ENCODE peak calls at places on chromosomes 2 and 18, in nine cellular contexts. One of them, this sample, is unnamed.

GRCh38 chr2:206701952-206702630 is 16.1 kb downstream of the DYTN start:
- DNase-seq in WTC11: no peak
- DNase-seq in neural progenitor cell: no peak
- DNase-seq in right atrium auricular region: no peak
- DNase-seq in tibial artery: no peak
- DNase-seq in MCF 10A: no peak
- DNase-seq in CD4-positive, alpha-beta T cell: no peak
- DNase-seq in stomach: no peak
- DNase-seq in PC-3: no peak
- DNase-seq in this sample: no peak

GRCh38 chr2:34656632-34657031 is 1057.5 kb upstream of the FAM98A start:
- DNase-seq in WTC11: no peak
- DNase-seq in neural progenitor cell: no peak
- DNase-seq in right atrium auricular region: no peak
- DNase-seq in tibial artery: no peak
- DNase-seq in MCF 10A: no peak
- DNase-seq in CD4-positive, alpha-beta T cell: no peak
- DNase-seq in stomach: no peak
- DNase-seq in PC-3: no peak
- DNase-seq in this sample: no peak

GRCh38 chr2:26722911-26723310 is 30.4 kb downstream of the KCNK3 start:
- DNase-seq in WTC11: no peak
- DNase-seq in neural progenitor cell: no peak
- DNase-seq in right atrium auricular region: no peak
- DNase-seq in tibial artery: no peak
- DNase-seq in MCF 10A: no peak
- DNase-seq in CD4-positive, alpha-beta T cell: no peak
- DNase-seq in stomach: no peak
- DNase-seq in PC-3: no peak
- DNase-seq in this sample: no peak

GRCh38 chr2:39243469-39244123 is at the start of gene CDKL4:
- DNase-seq in WTC11: peak; percentile 31
- DNase-seq in neural progenitor cell: no peak
- DNase-seq in right atrium auricular region: no peak
- DNase-seq in tibial artery: no peak
- DNase-seq in MCF 10A: no peak
- DNase-seq in CD4-positive, alpha-beta T cell: peak; percentile 38
- DNase-seq in stomach: no peak
- DNase-seq in PC-3: no peak
- DNase-seq in this sample: no peak

GRCh38 chr2:112941753-112942653 is 31.0 kb downstream of the IL37 start:
- DNase-seq in WTC11: peak; percentile 89
- DNase-seq in neural progenitor cell: peak; percentile 90
- DNase-seq in right atrium auricular region: no peak
- DNase-seq in tibial artery: no peak
- DNase-seq in MCF 10A: peak; percentile 89
- DNase-seq in CD4-positive, alpha-beta T cell: peak; percentile 42
- DNase-seq in stomach: peak; percentile 81
- DNase-seq in PC-3: peak; percentile 87
- DNase-seq in this sample: peak; percentile 77

GRCh38 chr18:25283769-25284168 is 68.2 kb downstream of the ZNF521 start:
- DNase-seq in WTC11: no peak
- DNase-seq in neural progenitor cell: no peak
- DNase-seq in right atrium auricular region: no peak
- DNase-seq in tibial artery: no peak
- DNase-seq in MCF 10A: no peak
- DNase-seq in CD4-positive, alpha-beta T cell: no peak
- DNase-seq in stomach: no peak
- DNase-seq in PC-3: no peak
- DNase-seq in this sample: no peak

GRCh38 chr2:195257979-195258378 is 399.0 kb upstream of the SLC39A10 start:
- DNase-seq in WTC11: no peak
- DNase-seq in neural progenitor cell: no peak
- DNase-seq in right atrium auricular region: no peak
- DNase-seq in tibial artery: no peak
- DNase-seq in MCF 10A: no peak
- DNase-seq in CD4-positive, alpha-beta T cell: no peak
- DNase-seq in stomach: no peak
- DNase-seq in PC-3: no peak
- DNase-seq in this sample: no peak

GRCh38 chr2:173150963-173151362 is 75.3 kb downstream of the MAP3K20 start:
- DNase-seq in WTC11: no peak
- DNase-seq in neural progenitor cell: no peak
- DNase-seq in right atrium auricular region: no peak
- DNase-seq in tibial artery: no peak
- DNase-seq in MCF 10A: no peak
- DNase-seq in CD4-positive, alpha-beta T cell: no peak
- DNase-seq in stomach: no peak
- DNase-seq in PC-3: no peak
- DNase-seq in this sample: no peak

GRCh38 chr2:96408631-96409542 is 73.3 kb downstream of the NCAPH start:
- DNase-seq in WTC11: no peak
- DNase-seq in neural progenitor cell: peak; percentile 51
- DNase-seq in right atrium auricular region: peak; percentile 79
- DNase-seq in tibial artery: no peak
- DNase-seq in MCF 10A: no peak
- DNase-seq in CD4-positive, alpha-beta T cell: no peak
- DNase-seq in stomach: peak; percentile 68
- DNase-seq in PC-3: peak; percentile 53
- DNase-seq in this sample: no peak

GRCh38 chr18:59484796-59485328 is 125.8 kb upstream of the LMAN1 start:
- DNase-seq in WTC11: no peak
- DNase-seq in neural progenitor cell: no peak
- DNase-seq in right atrium auricular region: no peak
- DNase-seq in tibial artery: no peak
- DNase-seq in MCF 10A: peak; percentile 85
- DNase-seq in CD4-positive, alpha-beta T cell: no peak
- DNase-seq in stomach: no peak
- DNase-seq in PC-3: peak; percentile 14
- DNase-seq in this sample: no peak

GRCh38 chr2:96156011-96156820 is 11.0 kb upstream of the DUSP2 start:
- DNase-seq in WTC11: no peak
- DNase-seq in neural progenitor cell: no peak
- DNase-seq in right atrium auricular region: no peak
- DNase-seq in tibial artery: no peak
- DNase-seq in MCF 10A: no peak
- DNase-seq in CD4-positive, alpha-beta T cell: no peak
- DNase-seq in stomach: no peak
- DNase-seq in PC-3: no peak
- DNase-seq in this sample: no peak

GRCh38 chr2:241389697-241390096 is 33.6 kb downstream of the FARP2 start:
- DNase-seq in WTC11: no peak
- DNase-seq in neural progenitor cell: no peak
- DNase-seq in right atrium auricular region: no peak
- DNase-seq in tibial artery: no peak
- DNase-seq in MCF 10A: no peak
- DNase-seq in CD4-positive, alpha-beta T cell: no peak
- DNase-seq in stomach: no peak
- DNase-seq in PC-3: no peak
- DNase-seq in this sample: no peak

GRCh38 chr2:181471783-181472182 is 14.6 kb downstream of the ITGA4 start:
- DNase-seq in WTC11: no peak
- DNase-seq in neural progenitor cell: no peak
- DNase-seq in right atrium auricular region: no peak
- DNase-seq in tibial artery: no peak
- DNase-seq in MCF 10A: no peak
- DNase-seq in CD4-positive, alpha-beta T cell: no peak
- DNase-seq in stomach: no peak
- DNase-seq in PC-3: peak; percentile 11
- DNase-seq in this sample: no peak

GRCh38 chr2:199111461-199111860 is 346.3 kb downstream of the SATB2 start:
- DNase-seq in WTC11: no peak
- DNase-seq in neural progenitor cell: no peak
- DNase-seq in right atrium auricular region: no peak
- DNase-seq in tibial artery: no peak
- DNase-seq in MCF 10A: no peak
- DNase-seq in CD4-positive, alpha-beta T cell: no peak
- DNase-seq in stomach: no peak
- DNase-seq in PC-3: no peak
- DNase-seq in this sample: no peak

GRCh38 chr18:35153609-35154273 is 87.1 kb upstream of the ZNF397 start:
- DNase-seq in WTC11: no peak
- DNase-seq in neural progenitor cell: no peak
- DNase-seq in right atrium auricular region: no peak
- DNase-seq in tibial artery: no peak
- DNase-seq in MCF 10A: no peak
- DNase-seq in CD4-positive, alpha-beta T cell: no peak
- DNase-seq in stomach: no peak
- DNase-seq in PC-3: no peak
- DNase-seq in this sample: no peak

DNA sequence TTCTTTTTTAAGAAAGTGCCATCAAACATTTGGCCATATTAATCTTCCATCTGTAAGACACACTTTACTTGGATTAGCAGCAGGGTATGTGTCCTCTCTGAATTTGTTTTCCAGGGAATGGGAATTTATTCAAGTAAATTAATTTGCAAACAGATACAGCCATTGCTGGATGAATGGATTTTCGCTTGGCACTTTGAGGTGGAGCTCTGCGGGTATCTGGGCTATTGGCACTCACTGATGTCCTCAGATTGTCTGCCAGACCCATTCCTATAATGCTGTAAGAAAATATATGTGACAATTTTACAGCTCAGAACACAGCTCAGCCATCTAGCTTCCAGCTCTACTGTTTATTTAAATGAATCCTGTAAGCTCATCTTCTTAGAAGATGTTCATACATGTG is 201.2 kb upstream of the CDH20 start:
- DNase-seq in WTC11: no peak
- DNase-seq in neural progenitor cell: no peak
- DNase-seq in right atrium auricular region: no peak
- DNase-seq in tibial artery: no peak
- DNase-seq in MCF 10A: no peak
- DNase-seq in CD4-positive, alpha-beta T cell: no peak
- DNase-seq in stomach: no peak
- DNase-seq in PC-3: no peak
- DNase-seq in this sample: no peak
- TF ChIP-seq CTCF in WTC11: no peak
- TF ChIP-seq CTCF in neural progenitor cell: no peak
- TF ChIP-seq CTCF in right atrium auricular region: no peak
- TF ChIP-seq CTCF in tibial artery: no peak
- TF ChIP-seq CTCF in MCF 10A: no peak
- TF ChIP-seq CTCF in CD4-positive, alpha-beta T cell: no peak
- TF ChIP-seq CTCF in stomach: no peak
- TF ChIP-seq CTCF in PC-3: no peak
- TF ChIP-seq CTCF in this sample: no peak

GRCh38 chr2:71933467-71934319 is 214.0 kb downstream of the CYP26B1 start:
- DNase-seq in WTC11: no peak
- DNase-seq in neural progenitor cell: no peak
- DNase-seq in right atrium auricular region: peak; percentile 67
- DNase-seq in tibial artery: peak; percentile 64
- DNase-seq in MCF 10A: peak; percentile 86
- DNase-seq in CD4-positive, alpha-beta T cell: no peak
- DNase-seq in stomach: no peak
- DNase-seq in PC-3: peak; percentile 39
- DNase-seq in this sample: peak; percentile 33
- TF ChIP-seq CTCF in WTC11: no peak
- TF ChIP-seq CTCF in neural progenitor cell: peak; percentile 14
- TF ChIP-seq CTCF in right atrium auricular region: no peak
- TF ChIP-seq CTCF in tibial artery: no peak
- TF ChIP-seq CTCF in MCF 10A: no peak
- TF ChIP-seq CTCF in CD4-positive, alpha-beta T cell: no peak
- TF ChIP-seq CTCF in stomach: no peak
- TF ChIP-seq CTCF in PC-3: peak; percentile 51
- TF ChIP-seq CTCF in this sample: peak; percentile 37

DNA sequence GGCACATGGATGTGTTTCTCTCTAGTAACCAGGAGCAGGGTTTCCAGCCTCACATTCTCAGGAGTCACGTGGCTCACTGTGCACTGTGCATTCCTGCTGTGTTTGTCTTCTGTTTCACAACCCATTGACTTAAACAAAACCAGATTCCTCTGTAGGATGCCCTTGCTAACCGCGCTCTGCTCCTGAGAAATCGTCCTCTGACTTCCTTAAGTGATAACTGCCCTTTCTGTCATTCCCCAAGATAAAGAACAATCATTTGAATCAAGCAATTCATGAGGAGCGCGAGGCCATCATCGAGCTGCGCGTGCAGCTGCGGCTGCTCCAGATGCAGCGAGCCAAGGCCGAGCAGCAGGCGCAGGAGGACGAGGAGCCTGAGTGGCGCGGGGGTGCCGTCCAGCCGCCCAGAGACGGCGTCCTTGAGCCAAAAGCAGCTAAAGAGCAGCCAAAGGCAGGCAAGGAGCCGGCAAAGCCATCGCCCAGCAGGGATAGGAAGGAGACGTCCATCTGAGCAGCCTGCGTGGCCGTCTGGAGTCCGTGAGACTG is 60.2 kb downstream of the RALBP1 start:
- DNase-seq in WTC11: no peak
- DNase-seq in neural progenitor cell: peak; percentile 7
- DNase-seq in right atrium auricular region: no peak
- DNase-seq in tibial artery: peak; percentile 84
- DNase-seq in MCF 10A: peak; percentile 43
- DNase-seq in CD4-positive, alpha-beta T cell: no peak
- DNase-seq in stomach: no peak
- DNase-seq in PC-3: peak; percentile 24
- DNase-seq in this sample: peak; percentile 50
- TF ChIP-seq CTCF in WTC11: no peak
- TF ChIP-seq CTCF in neural progenitor cell: no peak
- TF ChIP-seq CTCF in right atrium auricular region: no peak
- TF ChIP-seq CTCF in tibial artery: no peak
- TF ChIP-seq CTCF in MCF 10A: no peak
- TF ChIP-seq CTCF in CD4-positive, alpha-beta T cell: no peak
- TF ChIP-seq CTCF in stomach: no peak
- TF ChIP-seq CTCF in PC-3: no peak
- TF ChIP-seq CTCF in this sample: no peak

DNA sequence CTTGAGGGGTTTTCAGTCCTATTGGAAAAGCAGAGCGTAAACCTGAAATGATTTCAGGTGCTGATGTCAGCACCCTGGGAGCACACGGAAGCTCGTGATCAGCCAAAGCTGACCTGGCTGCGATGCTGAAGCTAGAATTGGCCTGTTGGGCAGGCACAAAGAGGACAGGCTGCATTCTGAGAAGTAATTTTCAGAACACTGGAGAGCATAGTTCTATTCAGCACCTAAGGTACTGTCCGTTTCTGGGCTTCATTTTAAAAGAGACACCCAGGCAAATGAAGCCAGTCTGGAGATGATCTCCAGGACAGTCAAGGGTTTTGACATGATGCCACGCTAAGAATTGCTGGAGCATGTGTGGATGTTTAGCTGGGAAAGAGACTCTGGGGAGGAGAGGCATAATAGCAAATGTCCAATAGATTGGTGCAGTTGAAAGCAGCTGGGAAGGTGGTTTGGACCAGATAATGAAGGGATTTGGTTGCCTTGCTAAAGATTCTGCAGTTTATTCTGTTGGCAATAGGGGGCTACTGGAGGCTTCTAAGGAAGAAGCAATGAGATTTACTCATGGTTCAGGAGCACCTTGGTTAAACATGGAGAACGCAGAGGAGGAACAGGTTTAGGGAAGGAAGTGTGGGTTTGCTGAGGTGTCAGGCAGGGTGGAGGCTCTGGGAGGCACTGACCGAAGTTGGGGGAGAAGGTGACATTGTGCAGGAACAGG is 86.6 kb downstream of the ACOXL start:
- DNase-seq in WTC11: no peak
- DNase-seq in neural progenitor cell: no peak
- DNase-seq in right atrium auricular region: no peak
- DNase-seq in tibial artery: no peak
- DNase-seq in MCF 10A: no peak
- DNase-seq in CD4-positive, alpha-beta T cell: no peak
- DNase-seq in stomach: no peak
- DNase-seq in PC-3: peak; percentile 11
- DNase-seq in this sample: peak; percentile 26
- TF ChIP-seq CTCF in WTC11: no peak
- TF ChIP-seq CTCF in neural progenitor cell: peak; percentile 39
- TF ChIP-seq CTCF in right atrium auricular region: no peak
- TF ChIP-seq CTCF in tibial artery: no peak
- TF ChIP-seq CTCF in MCF 10A: no peak
- TF ChIP-seq CTCF in CD4-positive, alpha-beta T cell: no peak
- TF ChIP-seq CTCF in stomach: no peak
- TF ChIP-seq CTCF in PC-3: peak; percentile 21
- TF ChIP-seq CTCF in this sample: no peak

GRCh38 chr2:14433946-14434495 is 198.5 kb upstream of the LRATD1 start:
- DNase-seq in WTC11: no peak
- DNase-seq in neural progenitor cell: no peak
- DNase-seq in right atrium auricular region: no peak
- DNase-seq in tibial artery: no peak
- DNase-seq in MCF 10A: no peak
- DNase-seq in CD4-positive, alpha-beta T cell: no peak
- DNase-seq in stomach: no peak
- DNase-seq in PC-3: no peak
- DNase-seq in this sample: no peak
- TF ChIP-seq CTCF in WTC11: no peak
- TF ChIP-seq CTCF in neural progenitor cell: no peak
- TF ChIP-seq CTCF in right atrium auricular region: no peak
- TF ChIP-seq CTCF in tibial artery: no peak
- TF ChIP-seq CTCF in MCF 10A: no peak
- TF ChIP-seq CTCF in CD4-positive, alpha-beta T cell: no peak
- TF ChIP-seq CTCF in stomach: no peak
- TF ChIP-seq CTCF in PC-3: no peak
- TF ChIP-seq CTCF in this sample: no peak

This sample was measured in A673.